ENCODE peak calls at places on chromosomes 4 and X, in eight cellular contexts. R is ELR, I is RPMI7951, Z is GM03348, S is foreskin fibroblast, F is upper lobe of right lung, P is AML-193, Y is iPS-NIHi11. J is an unnamed sample.

GRCh38 chrX:147550217-147550616 is 361.5 kb upstream of the FMR1 start:
- DNase-seq in I (no peak), F (no peak), Y (peak), S (no peak), Z (no peak), R (no peak), P (no peak), J (no peak)

GRCh38 chrX:3514996-3515395 is 168.5 kb upstream of the MXRA5 start:
- DNase-seq in R (peak), S (no peak), Z (no peak), F (no peak), I (peak), P (no peak), Y (no peak), J (peak)

GRCh38 chr4:107578321-107578720 is 141.7 kb downstream of the PAPSS1 start:
- DNase-seq in F (no peak), I (no peak), P (no peak), Z (no peak), Y (no peak), R (no peak), S (peak), J (peak)

GRCh38 chrX:39953027-39953426 is 144.7 kb downstream of the BCOR start:
- DNase-seq in F (no peak), Y (no peak), S (no peak), I (no peak), P (no peak), Z (no peak), R (no peak), J (no peak)

GRCh38 chrX:920234-920799 is 289.7 kb downstream of the SHOX start:
- DNase-seq in Z (peak), R (peak), S (peak), F (no peak), Y (no peak), P (no peak), I (peak), J (no peak)

GRCh38 chr4:74109116-74109791 is 10.3 kb upstream of the CXCL2 start:
- DNase-seq in Z (peak), I (peak), R (peak), Y (peak), S (peak), F (no peak), P (peak), J (peak)

GRCh38 chr4:105679186-105679585 is 29.3 kb downstream of the INTS12 start:
- DNase-seq in I (peak), R (no peak), Z (no peak), F (no peak), S (peak), P (no peak), Y (peak), J (peak)

GRCh38 chr4:146960634-146961033 is 15.0 kb upstream of the TTC29 start:
- DNase-seq in I (no peak), S (no peak), Y (no peak), Z (no peak), F (no peak), R (no peak), P (no peak), J (no peak)

GRCh38 chrX:20521245-20521644 is 254.5 kb upstream of the RPS6KA3 start:
- DNase-seq in S (peak), R (peak), Z (peak), F (no peak), I (peak), P (no peak), Y (no peak), J (peak)

GRCh38 chrX:11239230-11239629 is 54.0 kb upstream of the AMELX start:
- DNase-seq in Y (no peak), F (no peak), I (no peak), S (peak), P (no peak), Z (peak), R (peak), J (no peak)

GRCh38 chr4:187436251-187436650 is 559.3 kb upstream of the ZFP42 start:
- DNase-seq in S (no peak), Z (no peak), F (no peak), Y (no peak), R (no peak), P (no peak), I (no peak), J (no peak)

GRCh38 chr4:138859249-138859648 is 156.3 kb upstream of the NOCT start:
- DNase-seq in R (no peak), Y (no peak), S (no peak), Z (no peak), P (no peak), F (no peak), I (no peak), J (no peak)

GRCh38 chr4:51843309-51844156 is 580 bp downstream of the DCUN1D4 start:
- DNase-seq in P (peak), Y (peak), F (peak), I (peak), S (peak), R (peak), Z (peak), J (peak)

GRCh38 chrX:129572422-129572821 is 32.4 kb downstream of the OCRL start:
- DNase-seq in F (no peak), S (no peak), Y (no peak), R (no peak), Z (peak), I (no peak), P (no peak), J (peak)

J was measured in fibroblast of gingiva.